ENCODE peak calls at places on chromosomes 1 and 21, in nine cellular contexts. B is ureter; X is heart left ventricle; E is stimulated activated CD8-positive, alpha-beta memory T cell treated with anti-CD3 and anti-CD28 coated beads, Interleukin-15, amount 100 ng/mL, for 24 hours; C is caudate nucleus; I is naive thymus-derived CD4-positive, alpha-beta T cell; O is amniotic stem cell; K is thoracic aorta; T is left ventricle myocardium inferior. N is an unnamed sample.
A peak's percentile ranks its signal among the peaks of the same experiment; 100 is the strongest.

GRCh38 chr1:66981679-66982078 is 56.9 kb downstream of the MIER1 start:
- DNase-seq in B (no peak), X (peak; percentile 40), E (no peak), C (no peak), I (peak; percentile 71), O (no peak), K (no peak), T (no peak), N (peak; percentile 48)

GRCh38 chr1:43049487-43049886 is 90.8 kb upstream of the SLC2A1 start:
- DNase-seq in B (no peak), X (no peak), E (no peak), C (no peak), I (no peak), O (no peak), K (no peak), T (no peak), N (no peak)

GRCh38 chr1:150881331-150882070 is 5.1 kb upstream of the ARNT start:
- DNase-seq in B (no peak), X (no peak), E (no peak), C (no peak), I (no peak), O (peak; percentile 69), K (no peak), T (no peak), N (no peak)

GRCh38 chr1:47785561-47786271 is 211.5 kb downstream of the TRABD2B start:
- DNase-seq in B (no peak), X (peak; percentile 34), E (no peak), C (no peak), I (no peak), O (no peak), K (no peak), T (no peak), N (peak; percentile 44)

GRCh38 chr21:29318354-29318753 is 19.6 kb downstream of the BACH1 start:
- DNase-seq in B (no peak), X (no peak), E (no peak), C (no peak), I (no peak), O (no peak), K (no peak), T (no peak), N (no peak)

GRCh38 chr1:66984491-66984890 is 59.7 kb downstream of the MIER1 start:
- DNase-seq in B (no peak), X (no peak), E (no peak), C (no peak), I (no peak), O (no peak), K (no peak), T (no peak), N (no peak)

GRCh38 chr1:210298296-210298695 is 30.4 kb upstream of the HHAT start:
- DNase-seq in B (no peak), X (no peak), E (no peak), C (no peak), I (no peak), O (no peak), K (no peak), T (no peak), N (no peak)

GRCh38 chr21:33032434-33033047 is 6.8 kb downstream of the OLIG2 start:
- DNase-seq in B (no peak), X (no peak), E (no peak), C (no peak), I (no peak), O (no peak), K (no peak), T (no peak), N (no peak)

N was measured in heart right ventricle.